ENCODE peak calls at places on chromosome 3, in eight cellular contexts. K is mammary epithelial cell, D is IMR-90, R is neural progenitor cell, T is GM23248, P is endothelial cell of umbilical vein, V is astrocyte, B is Karpas-422. N is an unnamed sample.

GRCh38 chr3:68985391-68985790 is 28.1 kb downstream of the EOGT start:
- DNase-seq in P (no peak), T (peak; percentile 6), B (no peak), R (no peak), D (peak; percentile 49), V (peak; percentile 36), K (no peak), N (peak; percentile 46)

GRCh38 chr3:53800041-53800440 is 46.2 kb downstream of the CHDH start:
- DNase-seq in V (no peak), R (no peak), K (no peak), B (no peak), D (no peak), P (no peak), T (no peak), N (no peak)

GRCh38 chr3:45205126-45205525 is 21.0 kb downstream of the TMEM158 start:
- DNase-seq in B (no peak), K (peak; percentile 46), D (peak; percentile 82), V (no peak), P (no peak), T (peak; percentile 23), R (no peak), N (peak; percentile 32)

GRCh38 chr3:127043731-127044510 is 61.0 kb downstream of the PLXNA1 start:
- DNase-seq in R (no peak), P (no peak), T (no peak), V (no peak), B (no peak), K (no peak), D (no peak), N (no peak)

GRCh38 chr3:106251160-106251892 is 382.5 kb upstream of the CBLB start:
- DNase-seq in B (no peak), P (no peak), K (peak; percentile 12), D (no peak), T (no peak), R (no peak), V (no peak), N (no peak)

GRCh38 chr3:181793006-181793405 is 81.3 kb downstream of the SOX2 start:
- DNase-seq in V (no peak), B (no peak), K (no peak), R (no peak), P (no peak), D (no peak), T (no peak), N (no peak)

GRCh38 chr3:108060331-108060730 is 30.5 kb downstream of the CD47 start:
- DNase-seq in P (no peak), T (no peak), B (no peak), V (peak; percentile 7), R (no peak), D (peak; percentile 90), K (no peak), N (peak; percentile 55)

GRCh38 chr3:190205739-190206138 is 85.0 kb upstream of the P3H2 start:
- DNase-seq in B (no peak), V (peak; percentile 76), D (peak; percentile 92), T (peak; percentile 91), P (no peak), R (no peak), K (peak; percentile 85), N (peak; percentile 52)

GRCh38 chr3:37671000-37671483 is 190.6 kb upstream of the CTDSPL start:
- DNase-seq in D (no peak), T (no peak), V (no peak), P (no peak), R (peak; percentile 14), K (no peak), B (peak; percentile 23), N (no peak)

GRCh38 chr3:114644372-114644771 is 350.5 kb downstream of the TIGIT start:
- DNase-seq in D (peak; percentile 16), P (no peak), B (no peak), V (no peak), T (no peak), K (peak; percentile 67), R (no peak), N (no peak)

GRCh38 chr3:37295925-37296324 is 121.5 kb upstream of the LRRFIP2 start:
- DNase-seq in T (peak; percentile 13), B (no peak), K (peak; percentile 38), V (no peak), D (peak; percentile 46), P (no peak), R (no peak), N (peak; percentile 50)

GRCh38 chr3:33318709-33319380 is 41.6 kb downstream of the FBXL2 start:
- DNase-seq in T (no peak), D (peak; percentile 14), K (no peak), R (no peak), P (peak; percentile 60), B (peak; percentile 56), V (no peak), N (peak; percentile 26)

GRCh38 chr3:40116478-40117162 is 192.9 kb upstream of the EIF1B start:
- DNase-seq in K (peak; percentile 77), D (peak; percentile 6), P (peak; percentile 38), V (peak; percentile 69), T (peak; percentile 88), B (no peak), R (no peak), N (no peak)

GRCh38 chr3:194051554-194052175 is 84.3 kb upstream of the HES1 start:
- DNase-seq in R (no peak), T (no peak), K (no peak), V (peak; percentile 25), D (no peak), B (no peak), P (no peak), N (no peak)

GRCh38 chr3:71721721-71722157 is 3.5 kb downstream of the EIF4E3 start:
- DNase-seq in D (no peak), K (no peak), V (no peak), B (no peak), R (no peak), T (no peak), P (no peak), N (no peak)

GRCh38 chr3:197960694-197961581 is 921 bp downstream of the LMLN start:
- DNase-seq in K (no peak), D (no peak), R (no peak), B (no peak), P (no peak), V (no peak), T (peak; percentile 59), N (no peak)

GRCh38 chr3:126194713-126195305 is 14.4 kb upstream of the ALDH1L1 start:
- DNase-seq in D (no peak), K (peak; percentile 25), V (no peak), R (peak; percentile 68), P (no peak), B (no peak), T (no peak), N (no peak)

GRCh38 chr3:48980295-48980694 is 9.7 kb upstream of the P4HTM start:
- DNase-seq in T (no peak), R (no peak), D (no peak), B (no peak), V (no peak), K (no peak), P (no peak), N (no peak)

GRCh38 chr3:129413687-129414506 is 14.5 kb downstream of the EFCAB12 start:
- DNase-seq in D (peak; percentile 99), B (no peak), T (peak; percentile 93), V (peak; percentile 97), R (no peak), P (peak; percentile 71), K (peak; percentile 77), N (peak; percentile 97)
- H2AFZ ChIP-seq in D (peak overlapping the region; percentile 65), B (no peak overlapping the region), T (no peak overlapping the region), V (no peak overlapping the region), R (no peak overlapping the region), P (no peak overlapping the region), K (no peak overlapping the region), N (no peak overlapping the region)

GRCh38 chr3:64184621-64185020 is 40.6 kb downstream of the PRICKLE2 start:
- DNase-seq in D (peak; percentile 71), B (no peak), V (peak; percentile 65), R (no peak), P (no peak), T (peak; percentile 80), K (peak; percentile 67), N (peak; percentile 53)
- H3K4me1 ChIP-seq in D (peaks cover 23% of the 10 kb centered on the region), B (no peaks in the 10 kb centered on the region), V (peaks cover 47% of the 10 kb centered on the region), R (peaks cover 10% of the 10 kb centered on the region), P (peaks cover 36% of the 10 kb centered on the region), T (peaks cover 79% of the 10 kb centered on the region), K (peaks cover 54% of the 10 kb centered on the region), N (peaks cover 32% of the 10 kb centered on the region)

GRCh38 chr3:141845407-141846049 is 30.9 kb upstream of the ATP1B3 start:
- DNase-seq in D (no peak), P (no peak), T (no peak), K (no peak), V (no peak), R (peak; percentile 50), B (peak; percentile 59), N (no peak)

GRCh38 chr3:141849056-141849814 is 27.2 kb upstream of the ATP1B3 start:
- DNase-seq in T (no peak), R (no peak), K (no peak), V (no peak), D (no peak), P (no peak), B (no peak), N (no peak)

GRCh38 chr3:141844108-141844507 is 32.3 kb upstream of the ATP1B3 start:
- DNase-seq in R (no peak), V (no peak), K (no peak), B (no peak), T (no peak), D (no peak), P (no peak), N (no peak)

GRCh38 chr3:141844812-141845211 is 31.6 kb upstream of the ATP1B3 start:
- DNase-seq in V (no peak), B (no peak), P (no peak), K (no peak), R (no peak), D (no peak), T (no peak), N (no peak)

DNA sequence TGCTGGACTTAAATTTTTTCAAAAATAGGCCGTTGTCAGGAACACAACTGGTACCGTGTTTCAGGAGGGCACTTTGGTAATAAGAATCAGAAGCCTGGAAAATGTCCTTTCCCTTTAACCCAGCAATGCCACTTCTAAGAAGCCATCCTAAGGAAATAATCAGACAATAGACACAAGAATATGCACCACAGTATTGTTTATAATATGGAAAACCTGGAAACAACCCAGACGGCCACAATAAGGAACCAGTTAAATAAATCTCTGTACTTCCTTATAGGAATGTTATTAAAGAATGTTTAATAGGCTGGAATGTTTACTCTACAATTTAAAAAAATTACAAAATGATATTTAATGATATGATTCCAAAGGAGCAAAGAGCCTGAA is 30.4 kb upstream of the ATP1B3 start:
- DNase-seq in B (no peak), D (no peak), T (no peak), K (no peak), P (peak; percentile 60), R (no peak), V (no peak), N (no peak)
- H2AFZ ChIP-seq in B (no peak overlapping the region), D (no peak overlapping the region), T (no peak overlapping the region), K (no peak overlapping the region), P (peak overlapping the region; percentile 9), R (peak overlapping the region; percentile 2), V (no peak overlapping the region), N (no peak overlapping the region)

GRCh38 chr3:15314276-15314675 is 18.1 kb downstream of the SH3BP5 start:
- DNase-seq in D (no peak), B (no peak), V (no peak), K (no peak), R (peak; percentile 30), T (no peak), P (no peak), N (no peak)
- H3K4me1 ChIP-seq in D (peaks cover 8% of the 10 kb centered on the region), B (no peaks in the 10 kb centered on the region), V (peaks cover 40% of the 10 kb centered on the region), K (peaks cover 37% of the 10 kb centered on the region), R (peaks cover 48% of the 10 kb centered on the region), T (peaks cover 71% of the 10 kb centered on the region), P (peaks cover 19% of the 10 kb centered on the region), N (no peaks in the 10 kb centered on the region)

N was measured in fibroblast of lung.